ENCODE peak calls at places on chromosomes 12 and 14, in six cellular contexts. E, J, G, T, F and U are unnamed samples.

GRCh38 chr14:53979141-53979673 is 22.6 kb upstream of the BMP4 start:
- DNase-seq in J (peak; percentile 61), E (no peak), F (no peak), T (no peak), G (no peak), U (no peak)

GRCh38 chr14:74934476-74935339 is 11.6 kb upstream of the RPS6KL1 start:
- DNase-seq in T (peak; percentile 63), J (no peak), G (no peak), F (no peak), E (no peak), U (no peak)

GRCh38 chr14:68672609-68673285 is 120.1 kb downstream of the ZFP36L1 start:
- DNase-seq in G (no peak), E (no peak), T (no peak), J (no peak), F (no peak), U (no peak)

GRCh38 chr14:94295360-94296180 is 2.5 kb upstream of the SERPINA10 start:
- DNase-seq in G (no peak), F (no peak), J (no peak), E (no peak), T (no peak), U (no peak)

GRCh38 chr12:52789637-52790426 is 6.1 kb downstream of the KRT3 start:
- DNase-seq in J (no peak), F (no peak), T (no peak), G (no peak), E (no peak), U (no peak)

GRCh38 chr14:37778135-37778943 is 182.9 kb downstream of the TTC6 start:
- DNase-seq in T (no peak), F (no peak), J (no peak), G (no peak), E (no peak), U (no peak)

GRCh38 chr14:53942970-53943750 is 13.5 kb downstream of the BMP4 start:
- DNase-seq in J (no peak), T (no peak), F (no peak), E (no peak), G (no peak), U (no peak)

GRCh38 chr14:104333903-104334811 is 195.8 kb downstream of the KIF26A start:
- DNase-seq in J (no peak), F (no peak), G (no peak), T (peak; percentile 40), E (peak; percentile 47), U (no peak)